ENCODE peak calls at places on chromosome 22, in five cellular contexts. T, M, W, D and Y are unnamed samples. For H3K27me3, the result is how much of the 10 kb centered on the place peaks cover.

GRCh38 chr22:44894782-44895181 is 115.0 kb downstream of the PHF21B start:
- DNase-seq in T (no peak), M (no peak), W (no peak), D (no peak), Y (no peak)

GRCh38 chr22:46748948-46749681 is 11.1 kb upstream of the CERK start:
- DNase-seq in T (no peak), M (peak), W (no peak), D (no peak), Y (no peak)

GRCh38 chr22:24424001-24424900 is 3.1 kb upstream of the ADORA2A start:
- DNase-seq in T (no peak), M (no peak), W (no peak), D (no peak), Y (no peak)

GRCh38 chr22:23686416-23687024 is 4.3 kb upstream of the RGL4 start:
- DNase-seq in T (no peak), M (no peak), W (no peak), D (no peak), Y (no peak)

GRCh38 chr22:35446365-35446764 is 46.4 kb downstream of the MCM5 start:
- DNase-seq in T (no peak), M (peak), W (no peak), D (no peak), Y (no peak)

GRCh38 chr22:37001826-37002225 is 17.4 kb downstream of the TST start:
- DNase-seq in T (no peak), M (no peak), W (no peak), D (no peak), Y (no peak)

GRCh38 chr22:37095113-37095512 is 14.4 kb downstream of the TMPRSS6 start:
- DNase-seq in T (no peak), M (no peak), W (no peak), D (no peak), Y (no peak)

GRCh38 chr22:42868751-42869251 is 11.7 kb upstream of the ARFGAP3 start:
- DNase-seq in T (no peak), M (no peak), W (no peak), D (peak), Y (peak)

DNA sequence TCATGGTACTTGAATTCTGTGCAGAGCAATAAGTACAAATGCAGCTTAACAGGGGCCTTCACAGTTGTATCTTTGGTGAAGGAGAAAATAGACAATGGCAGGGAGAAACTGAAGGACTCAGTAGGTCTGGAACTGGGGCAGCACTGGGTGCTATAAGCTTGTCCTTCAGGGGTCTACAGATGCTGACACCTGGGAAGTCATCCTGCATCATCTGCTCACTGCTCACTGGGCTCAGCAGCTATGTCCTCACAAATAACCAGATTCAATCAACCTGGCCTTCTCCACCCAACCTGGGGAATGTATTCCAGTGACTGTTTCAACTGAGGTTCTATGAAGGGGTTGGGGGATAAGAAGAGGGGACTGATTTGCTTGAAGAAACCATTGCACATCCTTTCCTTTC is 117.0 kb downstream of the ZNF280B start:
- DNase-seq in T (no peak), M (no peak), W (no peak), D (no peak), Y (no peak)
- H3K27me3 ChIP-seq in T (under half), M (under half), W (half or more), D (under half), Y (under half)

DNA sequence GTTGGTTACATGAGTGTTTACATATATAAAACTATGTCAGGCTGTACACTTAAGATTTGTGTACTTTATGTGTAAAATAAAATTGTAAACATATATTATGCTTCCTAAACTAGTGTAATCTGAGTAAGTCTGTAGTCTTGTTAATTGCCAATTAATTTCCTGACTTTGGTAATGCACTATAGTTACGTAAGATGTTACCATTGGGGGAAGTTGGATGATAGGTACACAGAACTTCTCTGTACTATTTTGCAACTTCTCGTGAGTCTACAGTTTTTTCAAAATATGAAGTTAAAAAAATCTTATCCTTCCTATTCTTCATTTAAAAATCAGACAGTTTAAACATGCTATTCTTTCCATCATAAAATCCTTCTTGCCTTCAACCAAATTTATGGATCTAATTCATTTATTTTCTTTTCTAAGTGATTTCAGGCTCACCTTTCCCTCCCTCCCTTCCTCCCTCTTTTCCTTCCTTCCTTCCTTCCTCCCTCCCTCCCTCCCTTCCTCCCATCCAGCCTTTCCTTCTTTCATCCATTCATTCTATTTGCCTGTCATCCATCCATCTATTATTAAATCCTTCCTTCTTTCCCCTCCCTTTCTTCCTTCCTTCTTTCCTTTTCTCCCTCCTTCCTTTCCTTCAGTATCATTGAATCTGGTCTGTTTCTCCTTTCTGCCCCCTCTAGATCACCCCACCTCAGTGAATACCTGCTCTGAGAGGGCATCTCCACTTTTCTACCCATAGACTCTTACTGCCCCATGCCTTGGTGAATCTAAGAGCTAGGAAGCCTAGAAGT is 22.1 kb upstream of the ASCC2 start:
- DNase-seq in T (no peak), M (no peak), W (no peak), D (no peak), Y (no peak)
- H3K27me3 ChIP-seq in T (under half), M (under half), W (under half), D (under half), Y (under half)

GRCh38 chr22:49701380-49702067 is 126.1 kb downstream of the BRD1 start:
- DNase-seq in T (no peak), M (no peak), W (no peak), D (no peak), Y (no peak)

GRCh38 chr22:49703990-49704344 is 123.7 kb downstream of the BRD1 start:
- DNase-seq in T (no peak), M (no peak), W (no peak), D (no peak), Y (no peak)

GRCh38 chr22:49699928-49700498 is 127.7 kb downstream of the BRD1 start:
- DNase-seq in T (no peak), M (no peak), W (no peak), D (no peak), Y (no peak)

GRCh38 chr22:49703391-49703926 is 124.2 kb downstream of the BRD1 start:
- DNase-seq in T (no peak), M (no peak), W (no peak), D (no peak), Y (no peak)

DNA sequence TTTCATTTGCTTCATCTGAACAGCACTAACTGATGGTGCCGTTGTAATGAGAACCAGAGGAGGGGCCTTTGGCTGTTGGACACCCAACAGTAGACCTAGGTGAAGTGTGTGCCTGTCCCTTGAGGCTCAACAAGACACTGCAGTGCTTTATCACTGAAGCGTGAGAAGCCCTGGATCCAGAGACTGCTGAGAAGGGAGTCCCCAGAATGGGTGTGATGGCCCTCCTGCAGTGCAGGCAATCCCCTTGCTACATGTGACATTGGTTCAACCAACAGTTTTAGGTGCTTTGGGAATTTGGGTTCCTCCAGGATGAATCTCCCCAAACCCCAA is 125.6 kb downstream of the BRD1 start:
- DNase-seq in T (no peak), M (no peak), W (no peak), D (no peak), Y (no peak)
- H3K27me3 ChIP-seq in T (under half), M (under half), W (under half), D (under half), Y (under half)

GRCh38 chr22:48358886-48359612 is 1468.6 kb downstream of the BRD1 start:
- DNase-seq in T (no peak), M (no peak), W (no peak), D (no peak), Y (no peak)

GRCh38 chr22:48357196-48357595 is 1470.5 kb downstream of the BRD1 start:
- DNase-seq in T (no peak), M (no peak), W (no peak), D (no peak), Y (no peak)

GRCh38 chr22:48354082-48354481 is 1473.6 kb downstream of the BRD1 start:
- DNase-seq in T (no peak), M (no peak), W (no peak), D (no peak), Y (no peak)

GRCh38 chr22:48357961-48358360 is 1469.7 kb downstream of the BRD1 start:
- DNase-seq in T (no peak), M (no peak), W (no peak), D (no peak), Y (no peak)

GRCh38 chr22:48356731-48357130 is 1470.9 kb downstream of the BRD1 start:
- DNase-seq in T (no peak), M (no peak), W (no peak), D (no peak), Y (no peak)
- H3K27me3 ChIP-seq in T (under half), M (under half), W (under half), D (under half), Y (under half)

DNA sequence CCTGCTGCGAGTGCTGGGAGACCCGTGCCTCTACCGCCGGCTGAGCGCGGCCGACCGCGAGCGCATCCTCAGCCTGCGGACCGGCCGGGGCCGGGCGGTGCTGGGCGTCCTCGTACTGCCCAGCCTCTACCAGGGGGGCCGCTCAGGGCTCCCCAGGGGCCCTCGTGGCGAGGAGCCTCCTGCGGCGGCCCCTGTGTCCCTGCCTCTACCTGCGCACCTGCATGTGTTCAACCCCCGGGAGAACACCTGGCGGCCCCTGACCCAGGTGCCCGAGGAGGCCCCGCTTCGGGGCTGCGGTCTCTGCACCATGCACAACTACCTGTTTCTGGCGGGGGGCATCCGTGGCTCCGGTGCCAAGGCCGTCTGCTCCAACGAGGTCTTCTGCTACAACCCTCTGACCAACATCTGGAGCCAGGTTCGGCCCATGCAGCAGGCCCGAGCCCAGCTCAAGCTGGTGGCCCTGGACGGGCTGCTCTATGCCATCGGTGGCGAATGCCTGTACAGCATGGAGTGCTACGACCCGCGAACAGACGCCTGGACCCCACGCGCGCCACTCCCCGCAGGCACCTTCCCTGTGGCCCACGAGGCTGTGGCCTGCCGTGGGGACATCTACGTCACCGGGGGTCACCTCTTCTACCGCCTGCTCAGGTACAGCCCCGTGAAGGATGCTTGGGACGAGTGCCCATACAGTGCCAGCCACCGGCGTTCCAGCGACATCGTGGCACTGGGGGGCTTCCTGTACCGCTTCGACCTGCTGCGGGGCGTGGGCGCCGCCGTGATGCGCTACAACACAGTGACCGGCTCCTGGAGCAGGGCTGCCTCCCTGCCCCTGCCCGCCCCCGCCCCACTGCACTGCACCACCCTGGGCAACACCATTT is 3.5 kb downstream of the KLHDC7B start:
- DNase-seq in T (no peak), M (no peak), W (no peak), D (no peak), Y (no peak)
- H3K27me3 ChIP-seq in T (under half), M (under half), W (under half), D (under half), Y (half or more)

GRCh38 chr22:49239264-49240015 is 588.2 kb downstream of the BRD1 start:
- DNase-seq in T (no peak), M (no peak), W (no peak), D (no peak), Y (no peak)

GRCh38 chr22:49236541-49237075 is 591.1 kb downstream of the BRD1 start:
- DNase-seq in T (no peak), M (no peak), W (no peak), D (no peak), Y (no peak)

GRCh38 chr22:49238181-49239141 is 589.2 kb downstream of the BRD1 start:
- DNase-seq in T (no peak), M (no peak), W (no peak), D (no peak), Y (peak)

GRCh38 chr22:49237279-49237678 is 590.4 kb downstream of the BRD1 start:
- DNase-seq in T (no peak), M (no peak), W (no peak), D (no peak), Y (no peak)

GRCh38 chr22:49237703-49238102 is 590.0 kb downstream of the BRD1 start:
- DNase-seq in T (no peak), M (no peak), W (no peak), D (no peak), Y (peak)
- H3K27me3 ChIP-seq in T (under half), M (under half), W (under half), D (under half), Y (under half)

GRCh38 chr22:30503551-30503950 is 1.9 kb downstream of the SEC14L4 start:
- DNase-seq in T (no peak), M (no peak), W (no peak), D (no peak), Y (no peak)
- H3K27me3 ChIP-seq in T (under half), M (under half), W (under half), D (under half), Y (half or more)

DNA sequence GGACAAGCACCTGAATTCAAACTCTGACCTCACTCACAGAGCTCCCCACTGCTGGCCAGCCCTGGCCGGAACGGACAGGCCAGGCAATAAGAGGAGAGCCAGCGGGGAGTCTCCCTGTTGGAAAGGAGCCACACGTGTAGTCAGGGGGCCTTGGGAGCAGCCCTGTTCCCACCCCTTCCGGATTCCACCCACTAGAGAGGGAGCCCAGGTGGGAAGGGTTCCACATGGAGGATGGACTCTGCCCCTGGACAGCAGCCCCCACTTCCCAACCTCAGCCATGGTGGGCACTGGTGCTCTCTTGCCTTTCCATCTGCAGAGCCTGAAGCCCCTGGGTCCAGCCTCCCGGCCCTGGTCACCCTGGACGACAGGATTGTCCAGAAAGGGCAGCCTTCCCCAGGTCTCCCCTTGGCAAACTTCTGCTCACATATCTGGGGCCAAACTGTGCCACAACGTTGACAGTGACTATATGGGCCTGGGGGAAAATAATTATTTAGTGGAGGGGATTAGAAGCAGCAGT is 7.5 kb upstream of the APOBEC3A start:
- DNase-seq in T (no peak), M (no peak), W (no peak), D (no peak), Y (no peak)
- H3K27me3 ChIP-seq in T (under half), M (under half), W (under half), D (under half), Y (under half)